ENCODE peak calls at places on chromosomes 13 and 19, in seven cellular contexts. One of them, this sample, is unnamed.

GRCh38 chr19:1904385-1905070 is 671 bp upstream of the ADAT3 start:
- DNase-seq in T-helper 17 cell: no peak
- DNase-seq in stimulated activated CD8-positive, alpha-beta memory T cell treated with anti-CD3 and anti-CD28 coated beads, Interleukin-7, amount 100 ng/mL, for 1 hour: no peak
- DNase-seq in non-pigmented ciliary epithelial cell: no peak
- DNase-seq in activated T-cell treated with anti-CD3 and anti-CD28 coated beads for 48 hours: no peak
- DNase-seq in fibroblast of lung: no peak
- DNase-seq in activated naive CD4-positive, alpha-beta T cell treated with Interleukin-2 at 50 U/mL for 16 hours: no peak
- DNase-seq in this sample: peak

GRCh38 chr13:95714142-95714832 is 37.3 kb downstream of the DNAJC3 start:
- DNase-seq in T-helper 17 cell: no peak
- DNase-seq in activated T-cell treated with anti-CD3 and anti-CD28 coated beads for 48 hours: no peak
- DNase-seq in activated naive CD4-positive, alpha-beta T cell treated with Interleukin-2 at 50 U/mL for 16 hours: no peak
- DNase-seq in non-pigmented ciliary epithelial cell: peak
- DNase-seq in fibroblast of lung: peak
- DNase-seq in stimulated activated CD8-positive, alpha-beta memory T cell treated with anti-CD3 and anti-CD28 coated beads, Interleukin-7, amount 100 ng/mL, for 1 hour: no peak
- DNase-seq in this sample: no peak

GRCh38 chr13:91491980-91492379 is 93.6 kb downstream of the GPC5 start:
- DNase-seq in activated naive CD4-positive, alpha-beta T cell treated with Interleukin-2 at 50 U/mL for 16 hours: no peak
- DNase-seq in stimulated activated CD8-positive, alpha-beta memory T cell treated with anti-CD3 and anti-CD28 coated beads, Interleukin-7, amount 100 ng/mL, for 1 hour: no peak
- DNase-seq in T-helper 17 cell: no peak
- DNase-seq in fibroblast of lung: no peak
- DNase-seq in activated T-cell treated with anti-CD3 and anti-CD28 coated beads for 48 hours: no peak
- DNase-seq in non-pigmented ciliary epithelial cell: no peak
- DNase-seq in this sample: no peak

GRCh38 chr19:54464624-54465266 is 1.2 kb upstream of the LENG9 start:
- DNase-seq in non-pigmented ciliary epithelial cell: no peak
- DNase-seq in stimulated activated CD8-positive, alpha-beta memory T cell treated with anti-CD3 and anti-CD28 coated beads, Interleukin-7, amount 100 ng/mL, for 1 hour: peak
- DNase-seq in activated T-cell treated with anti-CD3 and anti-CD28 coated beads for 48 hours: peak
- DNase-seq in fibroblast of lung: peak
- DNase-seq in T-helper 17 cell: peak
- DNase-seq in activated naive CD4-positive, alpha-beta T cell treated with Interleukin-2 at 50 U/mL for 16 hours: peak
- DNase-seq in this sample: peak

GRCh38 chr13:30052127-30052526 is 201.7 kb upstream of the UBL3 start:
- DNase-seq in activated naive CD4-positive, alpha-beta T cell treated with Interleukin-2 at 50 U/mL for 16 hours: no peak
- DNase-seq in stimulated activated CD8-positive, alpha-beta memory T cell treated with anti-CD3 and anti-CD28 coated beads, Interleukin-7, amount 100 ng/mL, for 1 hour: no peak
- DNase-seq in T-helper 17 cell: no peak
- DNase-seq in activated T-cell treated with anti-CD3 and anti-CD28 coated beads for 48 hours: no peak
- DNase-seq in non-pigmented ciliary epithelial cell: no peak
- DNase-seq in fibroblast of lung: no peak
- DNase-seq in this sample: no peak

GRCh38 chr19:3398114-3398899 is 31.9 kb downstream of the NFIC start:
- DNase-seq in non-pigmented ciliary epithelial cell: no peak
- DNase-seq in fibroblast of lung: peak
- DNase-seq in stimulated activated CD8-positive, alpha-beta memory T cell treated with anti-CD3 and anti-CD28 coated beads, Interleukin-7, amount 100 ng/mL, for 1 hour: no peak
- DNase-seq in activated naive CD4-positive, alpha-beta T cell treated with Interleukin-2 at 50 U/mL for 16 hours: no peak
- DNase-seq in T-helper 17 cell: no peak
- DNase-seq in activated T-cell treated with anti-CD3 and anti-CD28 coated beads for 48 hours: no peak
- DNase-seq in this sample: peak

GRCh38 chr19:55304279-55304978 is 20.6 kb downstream of the BRSK1 start:
- DNase-seq in non-pigmented ciliary epithelial cell: no peak
- DNase-seq in T-helper 17 cell: no peak
- DNase-seq in activated naive CD4-positive, alpha-beta T cell treated with Interleukin-2 at 50 U/mL for 16 hours: no peak
- DNase-seq in activated T-cell treated with anti-CD3 and anti-CD28 coated beads for 48 hours: peak
- DNase-seq in stimulated activated CD8-positive, alpha-beta memory T cell treated with anti-CD3 and anti-CD28 coated beads, Interleukin-7, amount 100 ng/mL, for 1 hour: no peak
- DNase-seq in fibroblast of lung: peak
- DNase-seq in this sample: peak

GRCh38 chr13:46173656-46174055 is 8.3 kb downstream of the LCP1 start:
- DNase-seq in activated T-cell treated with anti-CD3 and anti-CD28 coated beads for 48 hours: no peak
- DNase-seq in activated naive CD4-positive, alpha-beta T cell treated with Interleukin-2 at 50 U/mL for 16 hours: peak
- DNase-seq in stimulated activated CD8-positive, alpha-beta memory T cell treated with anti-CD3 and anti-CD28 coated beads, Interleukin-7, amount 100 ng/mL, for 1 hour: no peak
- DNase-seq in T-helper 17 cell: peak
- DNase-seq in fibroblast of lung: no peak
- DNase-seq in non-pigmented ciliary epithelial cell: no peak
- DNase-seq in this sample: no peak

GRCh38 chr13:92745233-92745632 is 481.4 kb upstream of the GPC6 start:
- DNase-seq in stimulated activated CD8-positive, alpha-beta memory T cell treated with anti-CD3 and anti-CD28 coated beads, Interleukin-7, amount 100 ng/mL, for 1 hour: no peak
- DNase-seq in non-pigmented ciliary epithelial cell: no peak
- DNase-seq in activated naive CD4-positive, alpha-beta T cell treated with Interleukin-2 at 50 U/mL for 16 hours: no peak
- DNase-seq in activated T-cell treated with anti-CD3 and anti-CD28 coated beads for 48 hours: no peak
- DNase-seq in fibroblast of lung: no peak
- DNase-seq in T-helper 17 cell: no peak
- DNase-seq in this sample: no peak

GRCh38 chr19:3512562-3512961 is 6.5 kb downstream of the FZR1 start:
- DNase-seq in non-pigmented ciliary epithelial cell: no peak
- DNase-seq in stimulated activated CD8-positive, alpha-beta memory T cell treated with anti-CD3 and anti-CD28 coated beads, Interleukin-7, amount 100 ng/mL, for 1 hour: no peak
- DNase-seq in fibroblast of lung: no peak
- DNase-seq in T-helper 17 cell: no peak
- DNase-seq in activated naive CD4-positive, alpha-beta T cell treated with Interleukin-2 at 50 U/mL for 16 hours: no peak
- DNase-seq in activated T-cell treated with anti-CD3 and anti-CD28 coated beads for 48 hours: no peak
- DNase-seq in this sample: no peak

GRCh38 chr19:40716031-40716654 is 543 bp downstream of the COQ8B start:
- DNase-seq in T-helper 17 cell: no peak
- DNase-seq in activated naive CD4-positive, alpha-beta T cell treated with Interleukin-2 at 50 U/mL for 16 hours: peak
- DNase-seq in stimulated activated CD8-positive, alpha-beta memory T cell treated with anti-CD3 and anti-CD28 coated beads, Interleukin-7, amount 100 ng/mL, for 1 hour: peak
- DNase-seq in fibroblast of lung: no peak
- DNase-seq in activated T-cell treated with anti-CD3 and anti-CD28 coated beads for 48 hours: peak
- DNase-seq in non-pigmented ciliary epithelial cell: peak
- DNase-seq in this sample: no peak

GRCh38 chr19:19214892-19215291 is 3.1 kb downstream of the NCAN start:
- DNase-seq in fibroblast of lung: peak
- DNase-seq in activated T-cell treated with anti-CD3 and anti-CD28 coated beads for 48 hours: no peak
- DNase-seq in T-helper 17 cell: no peak
- DNase-seq in non-pigmented ciliary epithelial cell: no peak
- DNase-seq in stimulated activated CD8-positive, alpha-beta memory T cell treated with anti-CD3 and anti-CD28 coated beads, Interleukin-7, amount 100 ng/mL, for 1 hour: no peak
- DNase-seq in activated naive CD4-positive, alpha-beta T cell treated with Interleukin-2 at 50 U/mL for 16 hours: peak
- DNase-seq in this sample: no peak

This sample was measured in upper lobe of left lung.